ENCODE peak calls at places on chromosomes 11 and 22, in four cellular contexts. One of them, this sample, is unnamed.

GRCh38 chr11:105046898-105047579 is 1.9 kb upstream of the CARD16 start:
- DNase-seq in neuronal stem cell: no peak
- DNase-seq in endodermal cell: no peak
- DNase-seq in AG04450: peak; percentile 99
- DNase-seq in this sample: peak; percentile 94

GRCh38 chr11:12271826-12272366 is 105.5 kb upstream of the PARVA start:
- DNase-seq in neuronal stem cell: no peak
- DNase-seq in AG04450: no peak
- DNase-seq in endodermal cell: no peak
- DNase-seq in this sample: no peak

GRCh38 chr11:57214494-57214893 is 22.6 kb downstream of the APLNR start:
- DNase-seq in endodermal cell: no peak
- DNase-seq in neuronal stem cell: no peak
- DNase-seq in AG04450: peak; percentile 68
- DNase-seq in this sample: peak; percentile 57

GRCh38 chr11:107054391-107054790 is 36.1 kb upstream of the GUCY1A2 start:
- DNase-seq in AG04450: no peak
- DNase-seq in neuronal stem cell: no peak
- DNase-seq in endodermal cell: no peak
- DNase-seq in this sample: no peak

GRCh38 chr22:19398206-19398605 is 33.3 kb downstream of the HIRA start:
- DNase-seq in neuronal stem cell: no peak
- DNase-seq in endodermal cell: no peak
- DNase-seq in AG04450: no peak
- DNase-seq in this sample: no peak

GRCh38 chr11:44862546-44863101 is 88.1 kb downstream of the TP53I11 start:
- DNase-seq in AG04450: no peak
- DNase-seq in endodermal cell: no peak
- DNase-seq in neuronal stem cell: no peak
- DNase-seq in this sample: no peak

GRCh38 chr11:20668844-20669832 is at the start of gene NELL1:
- DNase-seq in neuronal stem cell: no peak
- DNase-seq in AG04450: no peak
- DNase-seq in endodermal cell: peak; percentile 81
- DNase-seq in this sample: no peak

GRCh38 chr11:9692696-9693095 is 28.8 kb downstream of the SWAP70 start:
- DNase-seq in neuronal stem cell: no peak
- DNase-seq in endodermal cell: no peak
- DNase-seq in AG04450: no peak
- DNase-seq in this sample: no peak

GRCh38 chr11:128948583-128948982 is 5.9 kb upstream of the TP53AIP1 start:
- DNase-seq in AG04450: no peak
- DNase-seq in neuronal stem cell: no peak
- DNase-seq in endodermal cell: peak; percentile 81
- DNase-seq in this sample: no peak

GRCh38 chr11:124114942-124115781 is at the start of gene VWA5A:
- DNase-seq in endodermal cell: peak; percentile 91
- DNase-seq in AG04450: peak; percentile 58
- DNase-seq in neuronal stem cell: peak; percentile 44
- DNase-seq in this sample: peak; percentile 69

GRCh38 chr22:27719535-27720227 is 81.9 kb downstream of the MN1 start:
- DNase-seq in neuronal stem cell: no peak
- DNase-seq in AG04450: no peak
- DNase-seq in endodermal cell: peak; percentile 76
- DNase-seq in this sample: no peak

GRCh38 chr11:106724293-106724892 is 293.9 kb downstream of the GUCY1A2 start:
- DNase-seq in endodermal cell: no peak
- DNase-seq in AG04450: no peak
- DNase-seq in neuronal stem cell: no peak
- DNase-seq in this sample: peak; percentile 9

GRCh38 chr11:69630009-69630870 is 10.7 kb upstream of the CCND1 start:
- DNase-seq in AG04450: no peak
- DNase-seq in endodermal cell: peak; percentile 67
- DNase-seq in neuronal stem cell: no peak
- DNase-seq in this sample: no peak

GRCh38 chr11:45304992-45305335 is 18.8 kb upstream of the SYT13 start:
- DNase-seq in neuronal stem cell: no peak
- DNase-seq in AG04450: no peak
- DNase-seq in endodermal cell: no peak
- DNase-seq in this sample: no peak

GRCh38 chr11:27701262-27702105 is 1.2 kb upstream of the BDNF start:
- DNase-seq in AG04450: no peak
- DNase-seq in endodermal cell: no peak
- DNase-seq in neuronal stem cell: no peak
- DNase-seq in this sample: no peak
- H3K4me3 ChIP-seq in AG04450: peak overlapping the region; percentile 89
- H3K4me3 ChIP-seq in endodermal cell: peak overlapping the region; percentile 82
- H3K4me3 ChIP-seq in neuronal stem cell: peak overlapping the region; percentile 46
- H3K4me3 ChIP-seq in this sample: peak overlapping the region; percentile 65

DNA sequence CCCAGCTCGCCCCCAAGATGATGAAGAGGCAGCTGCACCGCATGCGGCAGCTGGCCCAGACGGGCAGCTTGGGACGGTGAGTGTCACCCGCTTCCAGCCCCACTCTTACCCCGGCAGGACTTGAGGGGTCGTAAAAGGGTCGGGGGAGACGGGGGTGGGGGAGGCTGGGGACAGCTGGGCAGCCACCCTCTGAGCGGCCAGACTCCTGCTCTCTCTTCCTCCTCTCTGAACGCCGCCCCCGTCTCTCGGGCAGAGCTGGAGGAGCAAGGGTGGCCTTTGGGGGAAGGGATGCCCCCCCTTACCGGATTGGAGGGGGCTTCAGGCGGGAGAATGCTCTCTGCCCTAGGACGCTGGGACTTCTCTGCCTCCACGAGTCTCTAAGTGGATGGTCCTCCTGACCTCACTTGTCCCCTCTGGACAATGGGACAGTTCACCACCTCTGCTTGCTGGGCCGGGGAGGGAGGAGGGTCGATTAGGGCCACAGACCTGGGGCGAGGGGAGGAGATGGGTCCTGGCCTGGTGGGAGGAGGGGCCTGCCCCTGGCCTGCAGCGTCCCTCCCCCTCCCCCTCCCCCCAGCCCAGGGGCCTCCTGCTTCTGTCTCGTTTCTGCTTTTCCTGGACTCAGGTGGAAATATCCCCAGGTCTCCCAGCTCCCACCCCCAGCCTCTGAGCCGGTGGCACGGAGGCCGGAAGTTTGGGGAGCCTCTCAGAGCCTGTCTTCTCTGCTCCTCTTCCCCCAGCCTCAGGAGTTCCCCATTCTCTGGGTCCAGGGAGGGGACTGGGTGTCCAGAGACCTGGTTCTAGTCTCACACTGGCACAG is 512 bp downstream of the SH3BP1 start:
- DNase-seq in AG04450: no peak
- DNase-seq in neuronal stem cell: no peak
- DNase-seq in endodermal cell: peak; percentile 77
- DNase-seq in this sample: no peak
- H3K4me3 ChIP-seq in AG04450: peak overlapping the region; percentile 88
- H3K4me3 ChIP-seq in neuronal stem cell: peak overlapping the region; percentile 58
- H3K4me3 ChIP-seq in endodermal cell: peak overlapping the region; percentile 87
- H3K4me3 ChIP-seq in this sample: peak overlapping the region; percentile 65

GRCh38 chr22:25449781-25450317 is 114.6 kb upstream of the GRK3 start:
- DNase-seq in AG04450: no peak
- DNase-seq in endodermal cell: no peak
- DNase-seq in neuronal stem cell: no peak
- DNase-seq in this sample: no peak
- H3K4me3 ChIP-seq in AG04450: peak overlapping the region; percentile 82
- H3K4me3 ChIP-seq in endodermal cell: peak overlapping the region; percentile 89
- H3K4me3 ChIP-seq in neuronal stem cell: no peak overlapping the region
- H3K4me3 ChIP-seq in this sample: no peak overlapping the region

DNA sequence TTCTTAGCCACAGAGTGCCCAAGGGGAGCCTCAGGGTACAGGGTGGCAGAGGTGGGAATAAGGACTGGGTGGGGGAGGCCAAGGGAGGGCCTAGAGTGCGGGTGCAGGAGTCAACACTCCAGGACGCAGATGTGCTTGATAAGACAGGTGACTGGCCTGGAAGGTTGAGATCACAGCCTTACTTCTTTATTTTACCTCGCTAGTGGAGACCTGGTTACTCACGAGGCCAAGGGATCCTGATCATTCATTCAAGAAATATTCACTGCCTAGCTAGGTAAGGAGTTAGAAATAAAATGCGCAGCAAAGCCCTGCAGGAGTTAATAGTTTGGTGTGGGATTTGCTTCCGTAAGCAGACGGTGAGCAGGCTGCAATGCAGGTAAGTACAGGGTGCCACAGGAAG is 13.2 kb upstream of the PEX26 start:
- DNase-seq in neuronal stem cell: no peak
- DNase-seq in endodermal cell: no peak
- DNase-seq in AG04450: no peak
- DNase-seq in this sample: no peak
- H3K4me3 ChIP-seq in neuronal stem cell: no peak overlapping the region
- H3K4me3 ChIP-seq in endodermal cell: no peak overlapping the region
- H3K4me3 ChIP-seq in AG04450: no peak overlapping the region
- H3K4me3 ChIP-seq in this sample: no peak overlapping the region

DNA sequence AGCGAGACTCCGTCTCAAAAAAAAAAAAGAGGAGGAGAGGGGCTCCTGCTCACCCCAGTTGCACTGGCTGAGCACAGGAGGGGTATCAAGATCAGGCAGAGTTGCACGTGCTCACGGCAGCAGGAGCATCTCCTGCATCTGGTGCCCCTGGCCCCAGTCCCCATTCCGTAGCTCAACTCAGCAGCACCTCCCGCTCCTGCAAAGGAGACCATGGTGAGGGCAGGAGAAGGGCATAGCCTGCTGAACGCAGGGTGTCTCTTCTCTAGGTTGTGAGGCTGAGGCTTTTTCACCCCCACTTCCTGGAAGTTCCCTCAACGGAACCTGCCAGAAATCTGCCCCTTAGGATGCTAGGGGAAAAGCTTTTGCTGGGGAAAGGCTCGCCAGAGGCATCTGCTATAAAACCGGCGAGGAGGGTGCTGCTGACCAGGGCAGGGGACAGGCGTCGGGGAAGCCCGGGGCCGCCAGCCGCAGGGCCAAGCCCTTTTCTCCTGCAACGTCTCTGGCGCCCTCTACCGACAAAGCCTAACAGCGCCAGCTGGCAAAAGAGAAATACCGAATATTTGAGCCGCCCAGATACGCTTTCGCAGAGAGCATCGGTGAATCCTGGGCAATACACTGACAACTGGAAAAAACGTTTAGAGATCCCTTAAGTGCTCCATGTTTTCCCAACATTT is 1.0 kb upstream of the PPP6R2 start:
- DNase-seq in AG04450: peak; percentile 61
- DNase-seq in endodermal cell: peak; percentile 97
- DNase-seq in neuronal stem cell: peak; percentile 92
- DNase-seq in this sample: no peak
- H3K4me3 ChIP-seq in AG04450: peak overlapping the region; percentile 72
- H3K4me3 ChIP-seq in endodermal cell: peak overlapping the region; percentile 87
- H3K4me3 ChIP-seq in neuronal stem cell: peak overlapping the region; percentile 64
- H3K4me3 ChIP-seq in this sample: peak overlapping the region; percentile 75

DNA sequence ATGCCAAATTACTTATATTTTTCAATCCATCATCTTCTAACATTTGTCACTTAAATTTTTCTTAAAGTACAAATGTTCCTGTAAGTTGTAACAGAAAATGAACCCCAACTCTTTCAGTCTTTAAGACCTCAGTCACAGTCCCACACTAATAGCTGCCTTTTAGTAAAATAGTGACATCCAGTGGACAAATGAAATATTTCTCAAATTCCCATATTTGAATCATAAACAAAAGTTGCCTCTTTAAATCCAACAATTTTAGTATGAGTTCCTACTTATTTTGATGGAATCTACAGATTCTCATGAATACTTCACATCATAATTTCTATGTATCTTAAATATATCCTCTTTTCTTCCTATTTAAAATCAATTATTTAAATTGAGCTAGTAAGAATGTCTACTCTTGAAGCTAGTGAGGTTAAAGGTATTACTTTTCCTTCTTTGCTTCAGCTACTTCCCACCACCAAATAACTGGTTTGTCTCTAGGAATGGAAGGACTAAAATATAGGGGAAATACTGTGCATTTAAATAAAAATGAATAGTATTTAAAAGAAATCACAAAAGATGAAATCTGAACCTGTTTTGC is 9.2 kb downstream of the LIN7C start:
- DNase-seq in neuronal stem cell: no peak
- DNase-seq in endodermal cell: no peak
- DNase-seq in AG04450: no peak
- DNase-seq in this sample: no peak
- H3K4me3 ChIP-seq in neuronal stem cell: no peak overlapping the region
- H3K4me3 ChIP-seq in endodermal cell: no peak overlapping the region
- H3K4me3 ChIP-seq in AG04450: no peak overlapping the region
- H3K4me3 ChIP-seq in this sample: no peak overlapping the region

GRCh38 chr11:61696602-61697001 is 16.4 kb downstream of the DAGLA start:
- DNase-seq in AG04450: no peak
- DNase-seq in neuronal stem cell: no peak
- DNase-seq in endodermal cell: no peak
- DNase-seq in this sample: no peak

GRCh38 chr11:61697093-61697492 is 16.9 kb downstream of the DAGLA start:
- DNase-seq in endodermal cell: no peak
- DNase-seq in neuronal stem cell: no peak
- DNase-seq in AG04450: no peak
- DNase-seq in this sample: no peak

GRCh38 chr11:61693897-61694840 is 14.0 kb downstream of the DAGLA start:
- DNase-seq in AG04450: no peak
- DNase-seq in neuronal stem cell: no peak
- DNase-seq in endodermal cell: no peak
- DNase-seq in this sample: no peak

GRCh38 chr11:61694971-61695706 is 14.9 kb downstream of the DAGLA start:
- DNase-seq in endodermal cell: peak; percentile 85
- DNase-seq in neuronal stem cell: no peak
- DNase-seq in AG04450: no peak
- DNase-seq in this sample: no peak

DNA sequence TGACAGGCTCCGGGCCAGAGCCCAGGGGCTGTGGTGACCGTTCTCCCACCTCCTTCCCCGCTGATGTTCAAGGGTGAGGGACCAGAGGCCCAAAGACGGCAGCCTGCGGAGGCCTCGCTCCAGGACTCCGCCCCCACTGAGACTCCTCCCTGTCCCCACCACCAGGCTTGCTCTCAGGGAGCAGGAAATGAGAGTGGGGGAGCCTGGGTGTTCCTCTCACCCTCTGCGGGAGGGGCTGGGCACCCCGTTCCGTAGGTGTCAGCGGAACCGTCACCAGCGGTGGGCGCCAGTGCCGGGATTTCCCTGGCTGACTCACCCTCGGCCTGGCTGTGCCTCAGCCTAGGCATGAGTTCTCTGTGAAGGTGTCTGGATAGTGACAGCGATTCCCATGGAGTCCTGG is 15.7 kb downstream of the DAGLA start:
- DNase-seq in neuronal stem cell: no peak
- DNase-seq in AG04450: no peak
- DNase-seq in endodermal cell: peak; percentile 82
- DNase-seq in this sample: no peak
- H3K4me3 ChIP-seq in neuronal stem cell: no peak overlapping the region
- H3K4me3 ChIP-seq in AG04450: no peak overlapping the region
- H3K4me3 ChIP-seq in endodermal cell: no peak overlapping the region
- H3K4me3 ChIP-seq in this sample: no peak overlapping the region

GRCh38 chr11:76695767-76696166 is 25.2 kb upstream of the LRRC32 start:
- DNase-seq in neuronal stem cell: no peak
- DNase-seq in AG04450: no peak
- DNase-seq in endodermal cell: no peak
- DNase-seq in this sample: no peak

GRCh38 chr11:76699461-76700091 is 29.0 kb upstream of the LRRC32 start:
- DNase-seq in neuronal stem cell: no peak
- DNase-seq in endodermal cell: no peak
- DNase-seq in AG04450: no peak
- DNase-seq in this sample: no peak

GRCh38 chr11:76696756-76697155 is 26.2 kb upstream of the LRRC32 start:
- DNase-seq in AG04450: no peak
- DNase-seq in neuronal stem cell: no peak
- DNase-seq in endodermal cell: no peak
- DNase-seq in this sample: no peak

GRCh38 chr11:76700177-76701100 is 29.9 kb upstream of the LRRC32 start:
- DNase-seq in AG04450: peak; percentile 89
- DNase-seq in neuronal stem cell: no peak
- DNase-seq in endodermal cell: no peak
- DNase-seq in this sample: peak; percentile 87

GRCh38 chr11:76698321-76699043 is 27.9 kb upstream of the LRRC32 start:
- DNase-seq in neuronal stem cell: no peak
- DNase-seq in endodermal cell: peak; percentile 85
- DNase-seq in AG04450: no peak
- DNase-seq in this sample: no peak
- H3K4me3 ChIP-seq in neuronal stem cell: no peak overlapping the region
- H3K4me3 ChIP-seq in endodermal cell: no peak overlapping the region
- H3K4me3 ChIP-seq in AG04450: no peak overlapping the region
- H3K4me3 ChIP-seq in this sample: no peak overlapping the region

This sample was measured in skeletal muscle cell.